ENCODE peak calls at places on chromosomes 3 and 15, in nine cellular contexts. One of them, this sample, is unnamed.

GRCh38 chr15:40449275-40449674 is 8.5 kb downstream of the BAHD1 start:
- DNase-seq in H7: no peak
- DNase-seq in AG04450: no peak
- DNase-seq in AG09309: no peak
- DNase-seq in Daoy: peak
- DNase-seq in effector CD8-positive, alpha-beta T cell: no peak
- DNase-seq in NCI-H1694: no peak
- DNase-seq in NCI-H748 treated with DMSO at 0.1 percent for 48 hours: no peak
- DNase-seq in mesendoderm: peak
- DNase-seq in this sample: no peak

GRCh38 chr15:83533548-83533947 is 86.4 kb downstream of the SH3GL3 start:
- DNase-seq in Daoy: no peak
- DNase-seq in NCI-H1694: no peak
- DNase-seq in mesendoderm: no peak
- DNase-seq in H7: no peak
- DNase-seq in NCI-H748 treated with DMSO at 0.1 percent for 48 hours: no peak
- DNase-seq in effector CD8-positive, alpha-beta T cell: no peak
- DNase-seq in AG04450: no peak
- DNase-seq in AG09309: no peak
- DNase-seq in this sample: no peak

GRCh38 chr3:26623409-26624208 is 1.0 kb downstream of the LRRC3B start:
- DNase-seq in H7: peak
- DNase-seq in AG09309: no peak
- DNase-seq in mesendoderm: peak
- DNase-seq in Daoy: no peak
- DNase-seq in NCI-H748 treated with DMSO at 0.1 percent for 48 hours: no peak
- DNase-seq in AG04450: no peak
- DNase-seq in effector CD8-positive, alpha-beta T cell: no peak
- DNase-seq in NCI-H1694: no peak
- DNase-seq in this sample: no peak

GRCh38 chr15:85178366-85178765 is 196.7 kb downstream of the PDE8A start:
- DNase-seq in NCI-H1694: no peak
- DNase-seq in AG04450: no peak
- DNase-seq in mesendoderm: no peak
- DNase-seq in Daoy: no peak
- DNase-seq in effector CD8-positive, alpha-beta T cell: no peak
- DNase-seq in AG09309: no peak
- DNase-seq in NCI-H748 treated with DMSO at 0.1 percent for 48 hours: no peak
- DNase-seq in H7: no peak
- DNase-seq in this sample: no peak

GRCh38 chr15:71476823-71477222 is 333.5 kb upstream of the NR2E3 start:
- DNase-seq in AG04450: no peak
- DNase-seq in AG09309: no peak
- DNase-seq in NCI-H1694: no peak
- DNase-seq in H7: no peak
- DNase-seq in Daoy: no peak
- DNase-seq in mesendoderm: no peak
- DNase-seq in effector CD8-positive, alpha-beta T cell: no peak
- DNase-seq in NCI-H748 treated with DMSO at 0.1 percent for 48 hours: no peak
- DNase-seq in this sample: peak

GRCh38 chr15:61157933-61158332 is 71.2 kb downstream of the RORA start:
- DNase-seq in AG04450: no peak
- DNase-seq in Daoy: no peak
- DNase-seq in AG09309: no peak
- DNase-seq in H7: no peak
- DNase-seq in NCI-H1694: no peak
- DNase-seq in NCI-H748 treated with DMSO at 0.1 percent for 48 hours: no peak
- DNase-seq in effector CD8-positive, alpha-beta T cell: no peak
- DNase-seq in mesendoderm: no peak
- DNase-seq in this sample: no peak

GRCh38 chr15:40313531-40314398 is 6.0 kb upstream of the PLCB2 start:
- DNase-seq in NCI-H748 treated with DMSO at 0.1 percent for 48 hours: peak
- DNase-seq in AG09309: no peak
- DNase-seq in H7: no peak
- DNase-seq in AG04450: no peak
- DNase-seq in effector CD8-positive, alpha-beta T cell: peak
- DNase-seq in mesendoderm: no peak
- DNase-seq in NCI-H1694: peak
- DNase-seq in Daoy: peak
- DNase-seq in this sample: peak

GRCh38 chr15:78761020-78761419 is 50.2 kb downstream of the ADAMTS7 start:
- DNase-seq in NCI-H748 treated with DMSO at 0.1 percent for 48 hours: no peak
- DNase-seq in NCI-H1694: no peak
- DNase-seq in Daoy: no peak
- DNase-seq in AG04450: no peak
- DNase-seq in H7: no peak
- DNase-seq in AG09309: no peak
- DNase-seq in mesendoderm: no peak
- DNase-seq in effector CD8-positive, alpha-beta T cell: no peak
- DNase-seq in this sample: no peak

GRCh38 chr3:56856686-56857577 is 55.2 kb upstream of the ARHGEF3 start:
- DNase-seq in NCI-H748 treated with DMSO at 0.1 percent for 48 hours: no peak
- DNase-seq in AG04450: no peak
- DNase-seq in mesendoderm: no peak
- DNase-seq in Daoy: no peak
- DNase-seq in NCI-H1694: no peak
- DNase-seq in H7: no peak
- DNase-seq in effector CD8-positive, alpha-beta T cell: no peak
- DNase-seq in AG09309: no peak
- DNase-seq in this sample: no peak

GRCh38 chr15:73996939-73997338 is 2.4 kb downstream of the PML start:
- DNase-seq in NCI-H1694: no peak
- DNase-seq in mesendoderm: no peak
- DNase-seq in H7: no peak
- DNase-seq in effector CD8-positive, alpha-beta T cell: no peak
- DNase-seq in AG04450: no peak
- DNase-seq in NCI-H748 treated with DMSO at 0.1 percent for 48 hours: no peak
- DNase-seq in AG09309: no peak
- DNase-seq in Daoy: peak
- DNase-seq in this sample: no peak

GRCh38 chr15:23912191-23912590 is 225.1 kb upstream of the NDN start:
- DNase-seq in AG09309: no peak
- DNase-seq in H7: peak
- DNase-seq in AG04450: no peak
- DNase-seq in NCI-H1694: no peak
- DNase-seq in Daoy: peak
- DNase-seq in effector CD8-positive, alpha-beta T cell: no peak
- DNase-seq in NCI-H748 treated with DMSO at 0.1 percent for 48 hours: no peak
- DNase-seq in mesendoderm: peak
- DNase-seq in this sample: no peak

GRCh38 chr3:8635625-8636024 is 9.0 kb downstream of the SSUH2 start:
- DNase-seq in Daoy: no peak
- DNase-seq in H7: peak
- DNase-seq in NCI-H1694: no peak
- DNase-seq in NCI-H748 treated with DMSO at 0.1 percent for 48 hours: no peak
- DNase-seq in AG09309: no peak
- DNase-seq in AG04450: no peak
- DNase-seq in effector CD8-positive, alpha-beta T cell: no peak
- DNase-seq in mesendoderm: peak
- DNase-seq in this sample: no peak

GRCh38 chr15:100544290-100544945 is 15.7 kb upstream of the CERS3 start:
- DNase-seq in AG04450: no peak
- DNase-seq in AG09309: no peak
- DNase-seq in NCI-H748 treated with DMSO at 0.1 percent for 48 hours: no peak
- DNase-seq in Daoy: no peak
- DNase-seq in effector CD8-positive, alpha-beta T cell: no peak
- DNase-seq in H7: peak
- DNase-seq in NCI-H1694: no peak
- DNase-seq in mesendoderm: no peak
- DNase-seq in this sample: no peak

GRCh38 chr15:50315814-50316630 is 39.0 kb downstream of the GABPB1 start:
- DNase-seq in AG09309: peak
- DNase-seq in AG04450: peak
- DNase-seq in Daoy: peak
- DNase-seq in mesendoderm: peak
- DNase-seq in effector CD8-positive, alpha-beta T cell: no peak
- DNase-seq in H7: peak
- DNase-seq in NCI-H1694: peak
- DNase-seq in NCI-H748 treated with DMSO at 0.1 percent for 48 hours: peak
- DNase-seq in this sample: peak

GRCh38 chr15:90160781-90161727 is 40.1 kb upstream of the SEMA4B start:
- DNase-seq in NCI-H748 treated with DMSO at 0.1 percent for 48 hours: peak
- DNase-seq in H7: peak
- DNase-seq in AG09309: no peak
- DNase-seq in AG04450: no peak
- DNase-seq in effector CD8-positive, alpha-beta T cell: no peak
- DNase-seq in Daoy: no peak
- DNase-seq in mesendoderm: no peak
- DNase-seq in NCI-H1694: no peak
- DNase-seq in this sample: peak

GRCh38 chr3:9316881-9317341 is 45.9 kb upstream of the THUMPD3 start:
- DNase-seq in H7: peak
- DNase-seq in effector CD8-positive, alpha-beta T cell: no peak
- DNase-seq in NCI-H1694: no peak
- DNase-seq in Daoy: peak
- DNase-seq in AG09309: no peak
- DNase-seq in mesendoderm: peak
- DNase-seq in AG04450: no peak
- DNase-seq in NCI-H748 treated with DMSO at 0.1 percent for 48 hours: no peak
- DNase-seq in this sample: no peak

GRCh38 chr3:194174407-194174806 is 38.5 kb downstream of the HES1 start:
- DNase-seq in AG04450: no peak
- DNase-seq in H7: no peak
- DNase-seq in effector CD8-positive, alpha-beta T cell: no peak
- DNase-seq in mesendoderm: no peak
- DNase-seq in AG09309: no peak
- DNase-seq in NCI-H748 treated with DMSO at 0.1 percent for 48 hours: no peak
- DNase-seq in NCI-H1694: no peak
- DNase-seq in Daoy: no peak
- DNase-seq in this sample: no peak

GRCh38 chr3:49636883-49637609 is 37.1 kb upstream of the APEH start:
- DNase-seq in AG04450: no peak
- DNase-seq in NCI-H748 treated with DMSO at 0.1 percent for 48 hours: no peak
- DNase-seq in NCI-H1694: no peak
- DNase-seq in Daoy: no peak
- DNase-seq in H7: no peak
- DNase-seq in effector CD8-positive, alpha-beta T cell: no peak
- DNase-seq in mesendoderm: no peak
- DNase-seq in AG09309: no peak
- DNase-seq in this sample: no peak

GRCh38 chr3:23754215-23754614 is 51.5 kb upstream of the UBE2E1 start:
- DNase-seq in AG09309: no peak
- DNase-seq in NCI-H748 treated with DMSO at 0.1 percent for 48 hours: no peak
- DNase-seq in Daoy: no peak
- DNase-seq in mesendoderm: no peak
- DNase-seq in effector CD8-positive, alpha-beta T cell: no peak
- DNase-seq in AG04450: no peak
- DNase-seq in H7: no peak
- DNase-seq in NCI-H1694: no peak
- DNase-seq in this sample: no peak

GRCh38 chr15:59549339-59549807 is 62.2 kb upstream of the GCNT3 start:
- DNase-seq in NCI-H748 treated with DMSO at 0.1 percent for 48 hours: no peak
- DNase-seq in AG04450: no peak
- DNase-seq in H7: peak
- DNase-seq in AG09309: no peak
- DNase-seq in NCI-H1694: no peak
- DNase-seq in effector CD8-positive, alpha-beta T cell: no peak
- DNase-seq in Daoy: no peak
- DNase-seq in mesendoderm: peak
- DNase-seq in this sample: peak

GRCh38 chr15:89457086-89457485 is 39.3 kb downstream of the RHCG start:
- DNase-seq in effector CD8-positive, alpha-beta T cell: no peak
- DNase-seq in H7: peak
- DNase-seq in AG09309: no peak
- DNase-seq in NCI-H748 treated with DMSO at 0.1 percent for 48 hours: no peak
- DNase-seq in mesendoderm: peak
- DNase-seq in AG04450: no peak
- DNase-seq in NCI-H1694: no peak
- DNase-seq in Daoy: peak
- DNase-seq in this sample: no peak

GRCh38 chr3:127629462-127630403 is 748 bp downstream of the PODXL2 start:
- DNase-seq in AG04450: no peak
- DNase-seq in effector CD8-positive, alpha-beta T cell: no peak
- DNase-seq in mesendoderm: no peak
- DNase-seq in NCI-H748 treated with DMSO at 0.1 percent for 48 hours: no peak
- DNase-seq in NCI-H1694: no peak
- DNase-seq in AG09309: no peak
- DNase-seq in Daoy: peak
- DNase-seq in H7: peak
- DNase-seq in this sample: peak

GRCh38 chr3:162512488-162512887 is 1015.9 kb downstream of the OTOL1 start:
- DNase-seq in H7: no peak
- DNase-seq in NCI-H1694: no peak
- DNase-seq in Daoy: no peak
- DNase-seq in effector CD8-positive, alpha-beta T cell: no peak
- DNase-seq in AG09309: no peak
- DNase-seq in NCI-H748 treated with DMSO at 0.1 percent for 48 hours: no peak
- DNase-seq in AG04450: no peak
- DNase-seq in mesendoderm: no peak
- DNase-seq in this sample: no peak

GRCh38 chr15:94119923-94120775 is 111.2 kb upstream of the MCTP2 start:
- DNase-seq in mesendoderm: peak
- DNase-seq in Daoy: peak
- DNase-seq in effector CD8-positive, alpha-beta T cell: no peak
- DNase-seq in NCI-H1694: peak
- DNase-seq in AG04450: peak
- DNase-seq in NCI-H748 treated with DMSO at 0.1 percent for 48 hours: peak
- DNase-seq in H7: peak
- DNase-seq in AG09309: peak
- DNase-seq in this sample: peak

GRCh38 chr3:40313975-40314860 is 4.7 kb downstream of the EIF1B start:
- DNase-seq in H7: no peak
- DNase-seq in NCI-H748 treated with DMSO at 0.1 percent for 48 hours: no peak
- DNase-seq in NCI-H1694: no peak
- DNase-seq in Daoy: no peak
- DNase-seq in AG04450: no peak
- DNase-seq in effector CD8-positive, alpha-beta T cell: no peak
- DNase-seq in AG09309: no peak
- DNase-seq in mesendoderm: no peak
- DNase-seq in this sample: no peak

GRCh38 chr3:107453504-107453903 is 69.3 kb upstream of the BBX start:
- DNase-seq in H7: no peak
- DNase-seq in NCI-H748 treated with DMSO at 0.1 percent for 48 hours: no peak
- DNase-seq in Daoy: no peak
- DNase-seq in AG04450: no peak
- DNase-seq in AG09309: no peak
- DNase-seq in NCI-H1694: no peak
- DNase-seq in effector CD8-positive, alpha-beta T cell: no peak
- DNase-seq in mesendoderm: no peak
- DNase-seq in this sample: no peak

GRCh38 chr3:16299746-16300145 is 34.7 kb downstream of the OXNAD1 start:
- DNase-seq in Daoy: no peak
- DNase-seq in effector CD8-positive, alpha-beta T cell: no peak
- DNase-seq in AG09309: no peak
- DNase-seq in H7: no peak
- DNase-seq in mesendoderm: no peak
- DNase-seq in AG04450: no peak
- DNase-seq in NCI-H748 treated with DMSO at 0.1 percent for 48 hours: no peak
- DNase-seq in NCI-H1694: no peak
- DNase-seq in this sample: no peak

GRCh38 chr3:25502233-25502632 is 74.2 kb downstream of the RARB start:
- DNase-seq in NCI-H1694: no peak
- DNase-seq in NCI-H748 treated with DMSO at 0.1 percent for 48 hours: no peak
- DNase-seq in AG09309: no peak
- DNase-seq in AG04450: no peak
- DNase-seq in effector CD8-positive, alpha-beta T cell: no peak
- DNase-seq in mesendoderm: no peak
- DNase-seq in H7: peak
- DNase-seq in Daoy: no peak
- DNase-seq in this sample: no peak

GRCh38 chr15:37058316-37058985 is 41.9 kb downstream of the MEIS2 start:
- DNase-seq in AG04450: no peak
- DNase-seq in H7: peak
- DNase-seq in effector CD8-positive, alpha-beta T cell: no peak
- DNase-seq in mesendoderm: peak
- DNase-seq in NCI-H748 treated with DMSO at 0.1 percent for 48 hours: no peak
- DNase-seq in Daoy: no peak
- DNase-seq in NCI-H1694: no peak
- DNase-seq in AG09309: no peak
- DNase-seq in this sample: no peak

GRCh38 chr3:113832477-113833164 is 6.0 kb upstream of the GRAMD1C start:
- DNase-seq in AG09309: no peak
- DNase-seq in H7: no peak
- DNase-seq in effector CD8-positive, alpha-beta T cell: no peak
- DNase-seq in NCI-H748 treated with DMSO at 0.1 percent for 48 hours: no peak
- DNase-seq in NCI-H1694: no peak
- DNase-seq in mesendoderm: no peak
- DNase-seq in Daoy: no peak
- DNase-seq in AG04450: no peak
- DNase-seq in this sample: no peak

GRCh38 chr15:77991029-77991406 is 86.5 kb downstream of the TBC1D2B start:
- DNase-seq in NCI-H748 treated with DMSO at 0.1 percent for 48 hours: no peak
- DNase-seq in AG04450: no peak
- DNase-seq in NCI-H1694: no peak
- DNase-seq in effector CD8-positive, alpha-beta T cell: no peak
- DNase-seq in mesendoderm: no peak
- DNase-seq in Daoy: no peak
- DNase-seq in H7: no peak
- DNase-seq in AG09309: no peak
- DNase-seq in this sample: no peak